ENCODE peak calls at places on chromosomes 3 and 15, in nine cellular contexts. K is omental fat pad; V is T-helper 1 cell; B is T-helper 2 cell; T is DMS79 treated with DMSO at 0.1 percent for 48 hours; J is bronchial epithelial cell; G is naive thymus-derived CD8-positive, alpha-beta T cell; C is tibial nerve; P is putamen. Z is an unnamed sample.

GRCh38 chr3:116005404-116005803 is 382.1 kb downstream of the GAP43 start:
- DNase-seq in K (peak), V (no peak), B (no peak), T (peak), J (peak), G (no peak), C (no peak), P (no peak), Z (peak)

GRCh38 chr15:63610209-63610841 is 13.1 kb downstream of the FBXL22 start:
- DNase-seq in K (no peak), V (peak), B (peak), T (peak), J (peak), G (peak), C (peak), P (peak), Z (peak)

GRCh38 chr15:101207867-101208288 is 44.0 kb downstream of the CHSY1 start:
- DNase-seq in K (no peak), V (no peak), B (no peak), T (no peak), J (peak), G (no peak), C (peak), P (no peak), Z (no peak)

GRCh38 chr15:57727031-57727430 is 20.5 kb downstream of the POLR2M start:
- DNase-seq in K (no peak), V (no peak), B (no peak), T (no peak), J (peak), G (no peak), C (no peak), P (no peak), Z (no peak)

GRCh38 chr15:93378547-93378946 is 289.5 kb upstream of the RGMA start:
- DNase-seq in K (no peak), V (no peak), B (no peak), T (no peak), J (no peak), G (no peak), C (no peak), P (no peak), Z (no peak)

GRCh38 chr15:61205427-61205826 is 23.7 kb downstream of the RORA start:
- DNase-seq in K (no peak), V (no peak), B (no peak), T (no peak), J (no peak), G (no peak), C (no peak), P (no peak), Z (no peak)

GRCh38 chr3:100561459-100562158 is 47.8 kb upstream of the ADGRG7 start:
- DNase-seq in K (no peak), V (no peak), B (no peak), T (no peak), J (peak), G (no peak), C (no peak), P (peak), Z (no peak)

GRCh38 chr3:94647131-94647530 is 584.3 kb downstream of the NSUN3 start:
- DNase-seq in K (no peak), V (no peak), B (no peak), T (no peak), J (peak), G (no peak), C (no peak), P (no peak), Z (no peak)

GRCh38 chr15:94298359-94298758 is 67.0 kb downstream of the MCTP2 start:
- DNase-seq in K (no peak), V (no peak), B (no peak), T (no peak), J (no peak), G (no peak), C (no peak), P (no peak), Z (no peak)

GRCh38 chr15:28943146-28943545 is 57.4 kb downstream of the APBA2 start:
- DNase-seq in K (no peak), V (no peak), B (no peak), T (no peak), J (no peak), G (no peak), C (no peak), P (no peak), Z (no peak)

GRCh38 chr3:14203521-14204079 is 25.0 kb downstream of the LSM3 start:
- DNase-seq in K (no peak), V (no peak), B (no peak), T (peak), J (peak), G (peak), C (peak), P (peak), Z (peak)

GRCh38 chr3:55795736-55796135 is 308.6 kb upstream of the WNT5A start:
- DNase-seq in K (no peak), V (no peak), B (no peak), T (no peak), J (peak), G (no peak), C (no peak), P (no peak), Z (no peak)

GRCh38 chr15:80695099-80695910 is at the start of gene ABHD17C:
- DNase-seq in K (no peak), V (no peak), B (no peak), T (no peak), J (no peak), G (peak), C (peak), P (peak), Z (no peak)

GRCh38 chr15:25508369-25509002 is 69.7 kb upstream of the UBE3A start:
- DNase-seq in K (no peak), V (no peak), B (no peak), T (no peak), J (peak), G (peak), C (peak), P (peak), Z (no peak)

GRCh38 chr3:94928921-94929320 is 866.1 kb downstream of the NSUN3 start:
- DNase-seq in K (no peak), V (no peak), B (no peak), T (no peak), J (peak), G (no peak), C (no peak), P (no peak), Z (peak)

GRCh38 chr3:173789530-173789929 is 392.0 kb downstream of the NLGN1 start:
- DNase-seq in K (no peak), V (no peak), B (no peak), T (no peak), J (peak), G (no peak), C (no peak), P (no peak), Z (no peak)

GRCh38 chr3:126927846-126928245 is 55.1 kb upstream of the PLXNA1 start:
- DNase-seq in K (no peak), V (no peak), B (no peak), T (no peak), J (no peak), G (no peak), C (no peak), P (no peak), Z (no peak)

GRCh38 chr3:184300377-184300717 is 1.3 kb downstream of the PSMD2 start:
- DNase-seq in K (no peak), V (no peak), B (no peak), T (no peak), J (peak), G (no peak), C (no peak), P (no peak), Z (no peak)

GRCh38 chr3:72482589-72483249 is 365.5 kb downstream of the SHQ1 start:
- DNase-seq in K (peak), V (peak), B (peak), T (no peak), J (peak), G (peak), C (peak), P (no peak), Z (no peak)

Z was measured in Panc1.